ENCODE peak calls at places on chromosomes 16 and 17, in five cellular contexts. T, W, M, G and Z are unnamed samples.

GRCh38 chr17:77378318-77379064 is 237.7 kb downstream of the SEC14L1 start:
- DNase-seq in T (no peak), G (no peak), M (no peak), W (no peak), Z (no peak)

GRCh38 chr17:73304971-73305786 is 6.6 kb downstream of the CDC42EP4 start:
- DNase-seq in M (peak), W (peak), G (no peak), T (peak), Z (no peak)

GRCh38 chr16:1262846-1263221 is 7.0 kb downstream of the TPSD1 start:
- DNase-seq in T (no peak), W (no peak), M (no peak), G (no peak), Z (no peak)

GRCh38 chr16:84271866-84272265 is 22.8 kb upstream of the WFDC1 start:
- DNase-seq in M (no peak), T (no peak), G (no peak), W (no peak), Z (no peak)

GRCh38 chr17:62790554-62790953 is 17.6 kb downstream of the MARCHF10 start:
- DNase-seq in W (peak), T (no peak), G (peak), M (peak), Z (no peak)

GRCh38 chr17:41692722-41693521 is 4.2 kb downstream of the EIF1 start:
- DNase-seq in W (no peak), G (no peak), M (peak), T (no peak), Z (no peak)

GRCh38 chr16:89922477-89922883 is 662 bp upstream of the TUBB3 start:
- DNase-seq in T (peak), G (peak), M (peak), W (peak), Z (peak)

GRCh38 chr16:15694499-15694898 is 44.5 kb downstream of the NDE1 start:
- DNase-seq in M (no peak), W (no peak), G (no peak), T (no peak), Z (no peak)

GRCh38 chr16:71794018-71794417 is 14.6 kb downstream of the AP1G1 start:
- DNase-seq in M (no peak), W (no peak), G (no peak), T (no peak), Z (no peak)

GRCh38 chr16:58661199-58661830 is 23.3 kb downstream of the SLC38A7 start:
- DNase-seq in T (peak), G (peak), M (peak), W (peak), Z (peak)

GRCh38 chr16:10514369-10515055 is 65.9 kb downstream of the EMP2 start:
- DNase-seq in T (peak), M (peak), W (peak), G (peak), Z (peak)

GRCh38 chr17:10130263-10130662 is 68.1 kb downstream of the GAS7 start:
- DNase-seq in G (no peak), M (no peak), W (peak), T (no peak), Z (no peak)

GRCh38 chr17:71251276-71251675 is 869.5 kb upstream of the SOX9 start:
- DNase-seq in M (peak), G (peak), T (no peak), W (no peak), Z (no peak)

GRCh38 chr17:2034806-2035548 is 5.0 kb downstream of the DPH1 start:
- DNase-seq in W (peak), M (no peak), G (no peak), T (no peak), Z (peak)

GRCh38 chr17:5329784-5330557 is 47.9 kb downstream of the RABEP1 start:
- DNase-seq in W (no peak), M (peak), T (no peak), G (no peak), Z (no peak)

GRCh38 chr17:43540821-43541674 is 5.1 kb downstream of the ETV4 start:
- DNase-seq in T (no peak), M (no peak), G (no peak), W (peak), Z (no peak)

GRCh38 chr16:71460246-71460645 is 1.8 kb downstream of the ZNF23 start:
- DNase-seq in M (peak), T (no peak), W (peak), G (peak), Z (no peak)

GRCh38 chr16:11497329-11497805 is 89.4 kb downstream of the LITAF start:
- DNase-seq in T (peak), M (peak), W (peak), G (peak), Z (no peak)

GRCh38 chr17:36545093-36545464 is 360 bp downstream of the GGNBP2 start:
- DNase-seq in G (no peak), W (no peak), M (no peak), T (no peak), Z (peak)

GRCh38 chr16:54160939-54161897 is 125.4 kb downstream of the IRX3 start:
- DNase-seq in T (no peak), W (no peak), G (no peak), M (no peak), Z (no peak)

GRCh38 chr17:82638183-82638773 is 10.0 kb downstream of the WDR45B start:
- DNase-seq in M (no peak), W (no peak), G (no peak), T (no peak), Z (no peak)

GRCh38 chr16:4494746-4495490 is 18.7 kb downstream of the HMOX2 start:
- DNase-seq in M (peak), G (no peak), W (peak), T (no peak), Z (no peak)

GRCh38 chr17:58337600-58338453 is 9.2 kb upstream of the TSPOAP1 start:
- DNase-seq in G (peak), W (peak), T (peak), M (peak), Z (peak)

GRCh38 chr16:25151996-25152395 is 40.5 kb downstream of the LCMT1 start:
- DNase-seq in M (peak), T (no peak), W (peak), G (peak), Z (no peak)

DNA sequence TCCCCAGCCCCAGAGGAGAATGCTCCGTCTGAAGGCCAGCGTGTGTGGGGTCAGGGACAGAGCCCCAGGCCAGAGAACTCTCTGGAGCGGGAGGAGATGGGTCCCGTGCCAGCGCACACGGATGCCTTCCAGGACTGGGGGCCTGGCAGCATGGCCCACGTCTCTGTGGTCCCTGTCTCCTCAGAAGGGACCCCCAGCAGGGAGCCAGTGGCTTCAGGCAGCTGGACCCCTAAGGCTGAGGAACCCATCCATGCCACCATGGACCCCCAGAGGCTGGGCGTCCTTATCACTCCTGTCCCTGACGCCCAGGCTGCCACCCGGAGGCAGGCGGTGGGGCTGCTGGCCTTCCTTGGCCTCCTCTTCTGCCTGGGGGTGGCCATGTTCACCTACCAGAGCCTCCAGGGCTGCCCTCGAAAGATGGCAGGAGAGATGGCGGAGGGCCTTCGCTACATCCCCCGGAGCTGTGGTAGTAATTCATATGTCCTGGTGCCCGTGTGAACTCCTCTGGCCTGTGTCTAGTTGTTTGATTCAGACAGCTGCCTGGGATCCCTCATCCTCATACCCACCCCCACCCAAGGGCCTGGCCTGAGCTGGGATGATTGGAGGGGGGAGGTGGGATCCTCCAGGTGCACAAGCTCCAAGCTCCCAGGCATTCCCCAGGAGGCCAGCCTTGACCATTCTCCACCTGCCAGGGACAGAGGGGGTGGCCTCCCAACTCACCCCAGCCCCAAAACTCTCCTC is 10.4 kb downstream of the CX3CL1 start:
- DNase-seq in M (no peak), W (no peak), T (no peak), G (no peak), Z (no peak)
- TF ChIP-seq CTCF in M (no peak), W (no peak), T (no peak), G (no peak), Z (no peak)

GRCh38 chr17:67995568-67996191 is 589 bp downstream of the C17orf58 start:
- DNase-seq in M (peak), G (no peak), W (peak), T (no peak), Z (peak)
- TF ChIP-seq CTCF in M (no peak), G (no peak), W (peak), T (no peak), Z (no peak)

GRCh38 chr16:86391486-86391885 is 118.8 kb upstream of the FOXF1 start:
- DNase-seq in W (no peak), G (no peak), M (peak), T (no peak), Z (no peak)
- TF ChIP-seq CTCF in W (no peak), G (no peak), M (no peak), T (no peak), Z (no peak)

GRCh38 chr17:39727556-39727955 is 2.8 kb downstream of the MIEN1 start:
- DNase-seq in M (no peak), G (no peak), W (no peak), T (no peak), Z (no peak)

GRCh38 chr17:39726617-39727016 is 3.7 kb downstream of the MIEN1 start:
- DNase-seq in G (no peak), W (no peak), T (no peak), M (no peak), Z (no peak)

GRCh38 chr17:39729280-39729851 is 966 bp downstream of the MIEN1 start:
- DNase-seq in T (no peak), W (no peak), M (no peak), G (no peak), Z (no peak)

GRCh38 chr17:39732586-39732985 is 2.3 kb upstream of the MIEN1 start:
- DNase-seq in G (no peak), M (no peak), W (no peak), T (no peak), Z (no peak)

DNA sequence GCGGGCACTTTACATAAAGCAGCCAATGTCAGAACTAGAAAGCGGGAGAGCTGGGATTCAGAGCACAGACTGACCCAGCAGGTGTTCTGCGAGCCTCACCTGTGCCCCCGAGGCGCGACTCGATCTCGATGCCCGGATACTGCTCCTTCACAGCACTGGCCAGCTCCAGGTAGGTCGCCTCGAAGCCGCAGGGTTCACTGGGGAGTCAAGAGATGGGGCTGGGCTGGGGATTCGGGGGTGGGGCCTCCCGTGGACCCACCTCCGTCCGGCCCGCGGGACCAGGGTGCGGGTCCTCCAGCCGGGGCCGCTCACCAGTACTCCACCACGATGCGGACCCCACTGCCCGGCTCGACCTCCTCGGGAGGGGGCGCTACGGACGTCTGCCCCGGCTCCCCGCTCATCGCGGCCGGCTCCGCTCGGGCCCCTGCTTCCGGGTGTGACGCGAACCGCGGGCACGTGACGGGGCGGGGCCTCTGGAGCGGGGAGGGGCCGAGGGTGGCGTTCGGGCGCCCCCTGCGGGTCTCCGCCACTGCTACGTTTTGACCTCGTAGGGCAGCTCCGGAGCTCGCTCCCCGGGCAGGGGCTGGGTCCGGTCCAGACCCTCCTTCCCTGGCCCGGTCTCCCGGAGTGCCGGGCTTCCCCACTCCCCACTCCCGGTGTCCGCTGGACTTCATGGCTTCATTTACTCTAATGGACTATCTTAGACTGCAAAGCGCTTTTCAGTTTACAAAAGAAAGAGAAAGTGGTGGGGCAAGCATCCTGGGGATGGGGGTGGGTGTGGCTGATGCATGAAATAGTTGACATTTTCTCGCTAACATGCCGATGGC is at the start of gene MIEN1:
- DNase-seq in G (peak), W (peak), T (peak), M (peak), Z (peak)
- TF ChIP-seq CTCF in G (peak), W (peak), T (peak), M (peak), Z (peak)

DNA sequence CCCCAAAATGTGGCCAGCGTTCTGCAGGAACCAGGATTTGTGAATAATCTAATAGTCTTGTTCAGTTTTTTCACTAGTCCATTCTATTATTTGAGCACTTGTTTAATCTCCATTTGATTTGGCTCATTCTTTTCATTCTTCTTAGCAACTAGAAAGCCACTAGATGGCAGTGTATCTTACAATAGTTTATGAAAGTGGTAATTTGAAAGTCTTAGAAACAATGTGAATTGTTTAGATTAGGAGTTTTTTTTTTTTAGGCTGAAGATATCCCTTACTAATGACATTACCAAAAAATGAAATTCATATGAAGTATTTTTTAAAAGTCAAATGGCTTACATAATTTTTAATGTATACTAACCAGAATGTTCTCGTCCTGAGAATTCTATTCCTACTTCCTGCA is 6.7 kb downstream of the ERI2 start:
- DNase-seq in G (no peak), W (peak), M (peak), T (no peak), Z (no peak)
- TF ChIP-seq CTCF in G (peak), W (peak), M (peak), T (peak), Z (peak)

GRCh38 chr16:67312450-67313118 is 14.0 kb downstream of the KCTD19 start:
- DNase-seq in T (no peak), M (peak), G (no peak), W (peak), Z (no peak)

GRCh38 chr16:67317853-67318252 is 8.7 kb downstream of the KCTD19 start:
- DNase-seq in W (no peak), T (no peak), M (no peak), G (no peak), Z (no peak)
- TF ChIP-seq CTCF in W (no peak), T (no peak), M (no peak), G (no peak), Z (no peak)

GRCh38 chr16:19432429-19432828 is 14.7 kb downstream of the TMC5 start:
- DNase-seq in T (no peak), G (no peak), W (no peak), M (no peak), Z (no peak)

GRCh38 chr16:19430345-19430744 is 12.7 kb downstream of the TMC5 start:
- DNase-seq in W (no peak), M (no peak), G (no peak), T (no peak), Z (no peak)

GRCh38 chr16:19429271-19429670 is 11.6 kb downstream of the TMC5 start:
- DNase-seq in T (no peak), M (no peak), W (no peak), G (no peak), Z (no peak)

GRCh38 chr16:19434584-19434983 is 16.9 kb downstream of the TMC5 start:
- DNase-seq in M (no peak), W (no peak), T (no peak), G (no peak), Z (no peak)

DNA sequence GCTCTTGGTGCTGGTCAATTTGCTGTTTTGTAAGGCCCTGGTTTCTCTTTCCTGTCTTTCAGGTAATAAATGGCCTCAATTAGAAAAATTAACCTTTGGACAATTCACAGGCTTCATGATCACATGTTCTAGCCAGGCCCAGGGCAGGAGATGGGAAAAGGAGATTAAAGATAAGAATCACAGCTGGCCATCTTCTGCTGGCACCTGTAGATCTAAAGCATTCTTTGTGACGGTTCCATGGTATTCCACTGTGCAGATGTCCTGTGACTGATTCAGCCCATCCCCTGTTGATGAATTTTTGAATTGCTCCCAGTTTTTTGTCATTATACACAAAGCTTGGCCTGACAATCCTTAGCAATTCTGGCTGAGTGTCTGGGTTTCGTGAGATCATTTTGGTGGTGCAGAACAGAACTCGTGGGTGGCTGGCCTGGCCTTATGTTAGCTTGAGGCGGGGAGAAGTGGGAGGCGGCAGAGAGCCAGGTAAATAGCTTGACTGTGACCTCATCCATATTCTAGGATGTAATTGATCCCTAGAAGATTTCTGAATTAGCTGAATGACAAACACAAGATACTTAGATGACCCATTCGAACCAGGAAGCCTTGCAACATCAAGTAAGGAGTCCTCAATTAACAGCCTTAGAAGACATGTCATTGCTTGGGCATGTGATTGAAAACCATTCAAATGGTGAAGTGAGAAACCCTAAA is 14.1 kb downstream of the TMC5 start:
- DNase-seq in G (no peak), M (no peak), T (no peak), W (no peak), Z (no peak)
- TF ChIP-seq CTCF in G (no peak), M (no peak), T (no peak), W (no peak), Z (no peak)

GRCh38 chr16:30609928-30610839 is at the start of gene ZNF689:
- DNase-seq in M (peak), G (peak), W (peak), T (peak), Z (peak)
- TF ChIP-seq CTCF in M (peak), G (no peak), W (no peak), T (no peak), Z (no peak)

GRCh38 chr17:633641-634091 is 81.0 kb downstream of the VPS53 start:
- DNase-seq in G (no peak), T (peak), W (peak), M (peak), Z (no peak)
- TF ChIP-seq CTCF in G (no peak), T (no peak), W (no peak), M (peak), Z (no peak)